ENCODE peak calls at places on chromosomes 16 and 17, in six cellular contexts. R is SK-N-SH, B is K562, K is HCT116, T is H1, Z is GM12878. V is an unnamed sample.

GRCh38 chr16:19008245-19008644 is 24.5 kb downstream of the TMC7 start:
- DNase-seq in B (no peak), K (no peak), T (no peak), R (peak), Z (no peak), V (no peak)

GRCh38 chr17:68599873-68600122 is 1.4 kb downstream of the FAM20A start:
- DNase-seq in T (no peak), K (no peak), B (no peak), R (no peak), Z (no peak), V (no peak)

GRCh38 chr16:10624527-10624926 is 44.1 kb upstream of the EMP2 start:
- DNase-seq in T (no peak), R (no peak), B (no peak), Z (no peak), K (no peak), V (no peak)

GRCh38 chr16:82045471-82046178 is 10.6 kb downstream of the HSD17B2 start:
- DNase-seq in R (no peak), Z (no peak), T (no peak), K (no peak), B (no peak), V (no peak)

GRCh38 chr16:13426279-13426678 is 493.7 kb upstream of the ERCC4 start:
- DNase-seq in T (no peak), B (peak), Z (no peak), R (no peak), K (no peak), V (no peak)

GRCh38 chr16:88993006-88993787 is 16.2 kb upstream of the CBFA2T3 start:
- DNase-seq in B (peak), K (no peak), R (no peak), Z (no peak), T (no peak), V (no peak)

GRCh38 chr17:27343972-27344607 is 50.2 kb downstream of the WSB1 start:
- DNase-seq in R (no peak), K (no peak), T (no peak), Z (no peak), B (no peak), V (no peak)

GRCh38 chr16:75380870-75381269 is 52.4 kb downstream of the CFDP1 start:
- DNase-seq in B (no peak), T (no peak), K (no peak), Z (no peak), R (no peak), V (no peak)

GRCh38 chr17:40399185-40399584 is 18.5 kb downstream of the TOP2A start:
- DNase-seq in R (peak), K (peak), B (peak), Z (no peak), T (no peak), V (peak)

GRCh38 chr17:62627904-62628603 is 584 bp downstream of the MRC2 start:
- DNase-seq in K (no peak), T (no peak), R (peak), Z (no peak), B (peak), V (peak)

GRCh38 chr17:45413498-45413923 is 19.2 kb downstream of the ARHGAP27 start:
- DNase-seq in B (no peak), K (no peak), T (no peak), Z (no peak), R (no peak), V (no peak)

GRCh38 chr17:59572301-59572924 is 7.0 kb downstream of the DHX40 start:
- DNase-seq in T (no peak), B (no peak), Z (no peak), K (no peak), R (no peak), V (no peak)

GRCh38 chr16:7350801-7351200 is 18.2 kb downstream of the RBFOX1 start:
- DNase-seq in T (no peak), K (no peak), B (no peak), Z (no peak), R (no peak), V (no peak)

GRCh38 chr16:49094471-49094870 is 187.2 kb downstream of the CBLN1 start:
- DNase-seq in K (no peak), T (no peak), R (no peak), Z (no peak), B (no peak), V (no peak)

GRCh38 chr17:82732118-82732743 is 3.2 kb upstream of the FN3K start:
- DNase-seq in Z (no peak), R (no peak), K (no peak), B (no peak), T (no peak), V (no peak)

GRCh38 chr17:82729479-82730260 is 5.7 kb upstream of the FN3K start:
- DNase-seq in T (no peak), Z (no peak), R (no peak), B (no peak), K (no peak), V (no peak)

GRCh38 chr17:82723169-82723807 is 6.8 kb downstream of the FN3KRP start:
- DNase-seq in B (no peak), Z (no peak), R (no peak), K (no peak), T (no peak), V (no peak)

GRCh38 chr17:82722341-82723013 is 6.0 kb downstream of the FN3KRP start:
- DNase-seq in T (no peak), K (no peak), Z (no peak), R (no peak), B (no peak), V (no peak)

GRCh38 chr17:82726427-82726826 is 9.0 kb upstream of the FN3K start:
- DNase-seq in Z (no peak), R (no peak), T (no peak), B (no peak), K (no peak), V (no peak)
- TF ChIP-seq JUND in Z (no peak), R (no peak), T (no peak), B (no peak), K (no peak), V (no peak)

GRCh38 chr17:48722201-48722907 is at the start of gene PRAC1:
- DNase-seq in B (no peak), Z (no peak), K (no peak), T (peak), R (no peak), V (no peak)

GRCh38 chr17:48718781-48719641 is 3.3 kb downstream of the PRAC1 start:
- DNase-seq in B (no peak), R (peak), K (no peak), Z (no peak), T (peak), V (no peak)

GRCh38 chr17:48721009-48721402 is 1.3 kb downstream of the PRAC1 start:
- DNase-seq in T (no peak), R (no peak), K (no peak), Z (no peak), B (no peak), V (no peak)

GRCh38 chr17:48719642-48720262 is 2.6 kb downstream of the PRAC1 start:
- DNase-seq in R (peak), T (peak), B (no peak), K (no peak), Z (no peak), V (no peak)

DNA sequence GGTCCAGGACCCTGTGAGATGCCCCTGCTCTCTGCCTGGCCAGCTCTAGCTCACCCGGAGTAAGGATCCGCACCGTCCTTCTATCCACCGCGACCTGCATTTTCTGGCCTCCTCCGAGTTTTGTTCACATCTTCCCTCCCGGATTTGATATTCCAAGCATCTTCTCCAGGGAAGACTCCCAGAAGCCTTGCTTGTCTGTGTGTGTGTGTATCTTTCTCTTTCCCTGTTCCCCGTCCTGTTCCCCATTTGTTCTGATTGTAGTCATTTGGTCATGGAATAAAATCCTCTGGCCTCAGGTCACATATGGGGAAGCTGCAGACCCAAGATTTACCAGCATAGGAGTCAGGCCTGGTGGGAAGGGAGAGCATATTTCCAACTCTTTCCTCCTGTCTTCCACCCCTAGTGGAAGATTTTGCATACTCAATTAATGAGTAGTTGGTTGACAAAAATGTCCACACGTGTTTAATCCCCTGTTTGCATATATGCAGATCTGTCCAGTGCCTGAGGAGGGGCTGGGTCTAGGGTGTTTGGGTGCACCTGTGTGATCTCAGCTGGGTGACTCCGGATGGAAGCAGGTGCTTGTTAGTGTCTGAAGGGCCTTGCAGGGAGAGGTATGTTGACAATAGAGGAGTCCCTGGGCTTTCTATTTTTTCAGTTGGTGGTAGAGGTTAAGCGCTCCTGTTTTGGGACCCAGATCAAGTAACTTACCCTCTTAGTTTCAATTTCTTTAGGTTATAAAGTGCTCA is 1.9 kb downstream of the PRAC1 start:
- DNase-seq in T (no peak), Z (no peak), R (no peak), K (no peak), B (no peak), V (no peak)
- TF ChIP-seq JUND in T (no peak), Z (no peak), R (no peak), K (no peak), B (no peak), V (no peak)

DNA sequence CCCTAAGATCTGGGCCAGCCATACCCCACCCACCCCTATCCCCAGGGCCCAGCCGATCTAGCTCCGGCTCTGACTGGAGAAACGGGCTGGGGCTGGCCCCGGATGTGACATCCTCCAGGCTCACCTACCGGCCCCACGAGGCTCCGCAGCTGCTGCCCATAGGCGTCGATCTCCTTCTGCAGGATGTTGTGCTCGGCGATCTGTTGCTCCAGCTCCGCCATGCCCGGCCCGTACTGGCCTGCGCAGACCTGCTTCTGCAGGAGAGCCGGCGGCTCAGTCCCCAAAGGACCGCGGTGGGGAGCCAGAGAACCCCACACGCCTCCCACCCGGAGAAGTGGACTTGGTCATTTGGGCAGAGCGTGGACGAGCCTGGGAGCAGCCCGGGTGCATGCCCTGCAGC is 4.8 kb downstream of the EVPL start:
- DNase-seq in K (no peak), R (no peak), T (no peak), B (no peak), Z (no peak), V (no peak)
- TF ChIP-seq JUND in K (no peak), R (no peak), T (no peak), B (no peak), Z (no peak), V (no peak)

GRCh38 chr16:50733468-50733867 is 8.4 kb upstream of the CYLD start:
- DNase-seq in K (no peak), T (no peak), B (no peak), Z (no peak), R (no peak), V (no peak)

GRCh38 chr16:50739031-50739430 is 2.9 kb upstream of the CYLD start:
- DNase-seq in K (no peak), R (no peak), Z (no peak), T (no peak), B (no peak), V (no peak)

GRCh38 chr16:50737420-50737959 is 4.4 kb upstream of the CYLD start:
- DNase-seq in Z (no peak), K (no peak), B (no peak), T (no peak), R (no peak), V (no peak)

GRCh38 chr16:50735629-50736122 is 6.2 kb upstream of the CYLD start:
- DNase-seq in B (no peak), R (no peak), Z (peak), T (no peak), K (no peak), V (no peak)

GRCh38 chr16:50736448-50736847 is 5.4 kb upstream of the CYLD start:
- DNase-seq in R (no peak), T (no peak), Z (no peak), K (no peak), B (no peak), V (no peak)
- TF ChIP-seq JUND in R (no peak), T (no peak), Z (no peak), K (no peak), B (no peak), V (no peak)

GRCh38 chr17:39080416-39081179 is 70.8 kb downstream of the PLXDC1 start:
- DNase-seq in Z (no peak), T (no peak), R (no peak), K (no peak), B (no peak), V (no peak)
- TF ChIP-seq JUND in Z (no peak), T (no peak), R (no peak), K (no peak), B (no peak), V (no peak)

V was measured in T47D.